ENCODE peak calls at places on chromosome 11, in ten cellular contexts. F is fibroblast of lung, P is cardiac muscle cell, S is WERI-Rb-1, L is psoas muscle, J is upper lobe of right lung, V is GM23248, R is uterus, D is heart right ventricle, A is body of pancreas. H is an unnamed sample.

GRCh38 chr11:62484352-62484751 is 62.3 kb downstream of the AHNAK start:
- DNase-seq in F (no peak), P (no peak), S (no peak), L (no peak), J (no peak), V (no peak), R (no peak), D (no peak), A (no peak), H (no peak)

GRCh38 chr11:83641511-83641910 is 355.3 kb upstream of the CCDC90B start:
- DNase-seq in F (peak), P (peak), S (no peak), L (no peak), J (no peak), V (peak), R (peak), D (peak), A (no peak), H (peak)

GRCh38 chr11:57713849-57714248 is 1.5 kb downstream of the TMX2 start:
- DNase-seq in F (no peak), P (no peak), S (no peak), L (no peak), J (no peak), V (no peak), R (no peak), D (no peak), A (no peak), H (no peak)

GRCh38 chr11:123419720-123420466 is 10.2 kb upstream of the GRAMD1B start:
- DNase-seq in F (no peak), P (no peak), S (no peak), L (no peak), J (no peak), V (no peak), R (no peak), D (no peak), A (no peak), H (no peak)

GRCh38 chr11:82846037-82846383 is 54.2 kb downstream of the PRCP start:
- DNase-seq in F (no peak), P (no peak), S (no peak), L (no peak), J (no peak), V (no peak), R (no peak), D (no peak), A (no peak), H (no peak)

GRCh38 chr11:71466358-71466757 is 13.4 kb downstream of the NADSYN1 start:
- DNase-seq in F (no peak), P (no peak), S (no peak), L (no peak), J (no peak), V (no peak), R (no peak), D (no peak), A (no peak), H (no peak)

GRCh38 chr11:111301004-111301839 is 2.9 kb downstream of the POU2AF3 start:
- DNase-seq in F (no peak), P (no peak), S (no peak), L (no peak), J (no peak), V (no peak), R (no peak), D (no peak), A (no peak), H (no peak)

GRCh38 chr11:45154276-45154675 is 7.8 kb downstream of the PRDM11 start:
- DNase-seq in F (no peak), P (no peak), S (no peak), L (no peak), J (no peak), V (no peak), R (no peak), D (no peak), A (no peak), H (no peak)

GRCh38 chr11:9765320-9766101 is 101.6 kb downstream of the SWAP70 start:
- DNase-seq in F (peak), P (peak), S (no peak), L (peak), J (no peak), V (peak), R (peak), D (peak), A (peak), H (peak)

GRCh38 chr11:2584812-2585565 is 114.8 kb downstream of the KCNQ1OT1 start:
- DNase-seq in F (no peak), P (no peak), S (no peak), L (peak), J (peak), V (no peak), R (no peak), D (peak), A (peak), H (peak)

GRCh38 chr11:124899376-124900145 is 1.9 kb upstream of the ROBO4 start:
- DNase-seq in F (no peak), P (no peak), S (peak), L (no peak), J (no peak), V (no peak), R (no peak), D (no peak), A (no peak), H (no peak)

GRCh38 chr11:70536051-70536877 is 137.9 kb downstream of the CTTN start:
- DNase-seq in F (no peak), P (no peak), S (no peak), L (peak), J (peak), V (no peak), R (no peak), D (no peak), A (no peak), H (no peak)

GRCh38 chr11:114236829-114237228 is 59.4 kb upstream of the NNMT start:
- DNase-seq in F (peak), P (peak), S (no peak), L (no peak), J (no peak), V (peak), R (no peak), D (no peak), A (no peak), H (no peak)

GRCh38 chr11:93196816-93197382 is 892 bp downstream of the SLC36A4 start:
- DNase-seq in F (no peak), P (no peak), S (no peak), L (no peak), J (no peak), V (peak), R (no peak), D (no peak), A (no peak), H (no peak)

GRCh38 chr11:45165386-45165785 is 18.9 kb downstream of the PRDM11 start:
- DNase-seq in F (no peak), P (no peak), S (no peak), L (no peak), J (peak), V (no peak), R (no peak), D (no peak), A (no peak), H (no peak)

GRCh38 chr11:125903753-125904659 is at the start of gene DDX25:
- DNase-seq in F (no peak), P (no peak), S (no peak), L (no peak), J (no peak), V (no peak), R (no peak), D (no peak), A (no peak), H (no peak)

GRCh38 chr11:33893711-33894401 is 2.0 kb upstream of the LMO2 start:
- DNase-seq in F (no peak), P (peak), S (peak), L (no peak), J (no peak), V (no peak), R (no peak), D (no peak), A (no peak), H (no peak)

GRCh38 chr11:106524446-106524845 is 447.0 kb downstream of the AASDHPPT start:
- DNase-seq in F (no peak), P (no peak), S (no peak), L (no peak), J (no peak), V (no peak), R (no peak), D (no peak), A (no peak), H (no peak)

GRCh38 chr11:127027000-127027399 is 26.4 kb upstream of the KIRREL3 start:
- DNase-seq in F (no peak), P (no peak), S (no peak), L (no peak), J (no peak), V (no peak), R (no peak), D (no peak), A (no peak), H (no peak)

GRCh38 chr11:76627541-76628082 is 42.9 kb downstream of the LRRC32 start:
- DNase-seq in F (no peak), P (no peak), S (no peak), L (no peak), J (no peak), V (no peak), R (no peak), D (no peak), A (no peak), H (no peak)

GRCh38 chr11:114276077-114276476 is 20.1 kb upstream of the NNMT start:
- DNase-seq in F (no peak), P (no peak), S (no peak), L (no peak), J (no peak), V (no peak), R (no peak), D (no peak), A (no peak), H (no peak)

GRCh38 chr11:19756675-19757475 is 44.2 kb downstream of the NAV2 start:
- DNase-seq in F (no peak), P (peak), S (no peak), L (no peak), J (no peak), V (peak), R (no peak), D (no peak), A (no peak), H (peak)

GRCh38 chr11:107042748-107043147 is 24.5 kb upstream of the GUCY1A2 start:
- DNase-seq in F (no peak), P (no peak), S (no peak), L (no peak), J (no peak), V (peak), R (no peak), D (no peak), A (no peak), H (no peak)

GRCh38 chr11:77191823-77192495 is 63.9 kb downstream of the MYO7A start:
- DNase-seq in F (peak), P (peak), S (peak), L (no peak), J (peak), V (peak), R (peak), D (peak), A (peak), H (no peak)

GRCh38 chr11:99260696-99261095 is 239.9 kb downstream of the CNTN5 start:
- DNase-seq in F (no peak), P (peak), S (no peak), L (no peak), J (no peak), V (no peak), R (no peak), D (no peak), A (no peak), H (no peak)

GRCh38 chr11:57348052-57348451 is 9.9 kb downstream of the P2RX3 start:
- DNase-seq in F (no peak), P (no peak), S (no peak), L (no peak), J (no peak), V (no peak), R (no peak), D (no peak), A (no peak), H (no peak)

GRCh38 chr11:13939952-13940610 is 22.4 kb upstream of the SPON1 start:
- DNase-seq in F (no peak), P (no peak), S (no peak), L (no peak), J (no peak), V (peak), R (no peak), D (no peak), A (no peak), H (no peak)

GRCh38 chr11:30908272-30908671 is 322.1 kb upstream of the MPPED2 start:
- DNase-seq in F (no peak), P (no peak), S (no peak), L (no peak), J (no peak), V (peak), R (no peak), D (no peak), A (no peak), H (no peak)

GRCh38 chr11:88103337-88104206 is 71.7 kb downstream of the RAB38 start:
- DNase-seq in F (peak), P (peak), S (peak), L (no peak), J (peak), V (peak), R (no peak), D (no peak), A (peak), H (no peak)

GRCh38 chr11:62169935-62170334 is 20.1 kb upstream of the SCGB1D1 start:
- DNase-seq in F (peak), P (no peak), S (no peak), L (no peak), J (no peak), V (peak), R (no peak), D (no peak), A (no peak), H (no peak)

GRCh38 chr11:488579-488978 is 18.5 kb downstream of the RNH1 start:
- DNase-seq in F (no peak), P (no peak), S (no peak), L (peak), J (no peak), V (no peak), R (no peak), D (no peak), A (no peak), H (no peak)

GRCh38 chr11:80815752-80816453 is 1375.1 kb upstream of the TENM4 start:
- DNase-seq in F (no peak), P (peak), S (no peak), L (no peak), J (no peak), V (no peak), R (no peak), D (no peak), A (no peak), H (no peak)

GRCh38 chr11:94728541-94728940 is 39.6 kb upstream of the AMOTL1 start:
- DNase-seq in F (no peak), P (peak), S (no peak), L (no peak), J (no peak), V (peak), R (no peak), D (no peak), A (no peak), H (no peak)

GRCh38 chr11:35360059-35360530 is 59.3 kb downstream of the SLC1A2 start:
- DNase-seq in F (no peak), P (no peak), S (no peak), L (no peak), J (no peak), V (no peak), R (no peak), D (no peak), A (no peak), H (no peak)

GRCh38 chr11:68145120-68145866 is 24.1 kb upstream of the CHKA start:
- DNase-seq in F (no peak), P (no peak), S (no peak), L (no peak), J (no peak), V (no peak), R (no peak), D (no peak), A (peak), H (no peak)

GRCh38 chr11:70763606-70764005 is 365.3 kb downstream of the CTTN start:
- DNase-seq in F (peak), P (no peak), S (no peak), L (no peak), J (peak), V (peak), R (no peak), D (no peak), A (no peak), H (no peak)

GRCh38 chr11:114705280-114706024 is 27.1 kb downstream of the NXPE2 start:
- DNase-seq in F (no peak), P (no peak), S (no peak), L (peak), J (no peak), V (no peak), R (no peak), D (peak), A (no peak), H (peak)

GRCh38 chr11:128180446-128181089 is 406.8 kb downstream of the ETS1 start:
- DNase-seq in F (peak), P (peak), S (no peak), L (no peak), J (no peak), V (peak), R (no peak), D (no peak), A (no peak), H (no peak)

GRCh38 chr11:850777-851762 is 8.4 kb downstream of the TSPAN4 start:
- DNase-seq in F (no peak), P (no peak), S (peak), L (no peak), J (no peak), V (peak), R (no peak), D (no peak), A (no peak), H (no peak)

DNA sequence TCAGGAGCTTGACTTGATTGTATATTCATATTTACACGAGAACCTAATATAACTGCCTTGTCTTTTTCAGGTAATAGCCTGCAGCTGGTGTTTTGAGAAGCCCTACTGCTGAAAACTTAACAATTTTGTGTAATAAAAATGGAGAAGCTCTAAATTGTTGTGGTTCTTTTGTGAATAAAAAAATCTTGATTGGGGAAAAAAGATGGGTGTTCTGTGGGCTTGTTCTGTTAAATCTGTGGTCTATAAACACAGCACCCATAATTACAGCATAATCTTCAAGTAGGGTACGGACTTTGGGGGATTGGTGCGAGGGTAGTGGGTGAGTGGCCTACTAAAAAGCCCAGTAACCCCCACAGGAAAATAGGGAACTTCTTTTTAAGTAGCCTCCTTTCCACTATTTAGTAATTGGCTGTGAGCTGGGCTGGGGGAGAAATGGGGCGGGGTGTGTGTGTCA is 7.5 kb downstream of the MALAT1 start:
- DNase-seq in F (no peak), P (no peak), S (no peak), L (no peak), J (no peak), V (no peak), R (no peak), D (no peak), A (no peak), H (no peak)
- H3K4me3 ChIP-seq in F (peak), P (peak), S (peak), L (peak), J (peak), V (peak), R (peak), D (peak), A (no peak), H (peak)

GRCh38 chr11:46696212-46696558 is 4.2 kb downstream of the ARHGAP1 start:
- DNase-seq in F (no peak), P (no peak), S (no peak), L (peak), J (no peak), V (no peak), R (no peak), D (peak), A (peak), H (peak)
- H3K27ac ChIP-seq in F (no peak), P (peak), S (no peak), L (peak), J (peak), V (no peak), R (peak), D (peak), A (peak), H (peak)

DNA sequence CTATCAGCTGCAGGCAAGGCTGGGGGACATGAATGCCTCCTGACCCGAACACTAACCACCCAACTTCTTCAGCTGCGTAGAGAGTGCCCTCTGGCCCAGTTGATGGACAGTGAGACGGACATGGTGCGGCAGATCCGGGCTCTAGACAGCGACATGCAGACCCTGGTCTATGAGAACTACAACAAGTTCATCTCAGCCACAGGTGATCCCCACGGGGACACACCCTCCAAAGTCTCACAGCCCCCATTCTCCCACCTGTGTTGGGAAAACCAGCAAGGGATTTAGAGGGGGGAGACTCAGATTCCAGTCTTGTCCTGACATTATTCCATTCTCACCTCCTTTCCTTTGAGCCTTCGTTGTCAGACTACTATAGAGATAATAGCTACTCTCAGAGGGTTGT is 912 bp downstream of the VPS51 start:
- DNase-seq in F (no peak), P (no peak), S (no peak), L (no peak), J (no peak), V (no peak), R (no peak), D (no peak), A (no peak), H (no peak)
- H3K4me3 ChIP-seq in F (peak), P (peak), S (peak), L (peak), J (peak), V (peak), R (peak), D (peak), A (peak), H (peak)

GRCh38 chr11:75565916-75566762 is 4.1 kb downstream of the SERPINH1 start:
- DNase-seq in F (no peak), P (no peak), S (no peak), L (no peak), J (no peak), V (peak), R (no peak), D (no peak), A (no peak), H (no peak)
- H3K27ac ChIP-seq in F (peak), P (peak), S (no peak), L (peak), J (peak), V (peak), R (peak), D (no peak), A (peak), H (peak)